ENCODE peak calls at places on chromosomes 2 and 18, in nine cellular contexts. Q is tibial artery, K is PC-9, U is left ventricle myocardium inferior, G is keratinocyte, V is AG10803, F is spleen, B is mammary epithelial cell, C is IMR-90. P is an unnamed sample.

GRCh38 chr2:216548901-216549321 is 50.3 kb downstream of the RPL37A start:
- DNase-seq in Q (peak), K (no peak), U (peak), G (no peak), V (peak), F (no peak), B (no peak), C (no peak), P (no peak)

GRCh38 chr2:85308951-85309555 is 18.7 kb downstream of the TGOLN2 start:
- DNase-seq in Q (peak), K (no peak), U (peak), G (no peak), V (peak), F (peak), B (no peak), C (peak), P (no peak)

GRCh38 chr2:112831956-112832567 is 4.5 kb downstream of the IL1B start:
- DNase-seq in Q (no peak), K (no peak), U (no peak), G (no peak), V (no peak), F (no peak), B (no peak), C (no peak), P (no peak)

GRCh38 chr2:169768262-169768995 is 30.2 kb upstream of the SSB start:
- DNase-seq in Q (no peak), K (no peak), U (peak), G (no peak), V (no peak), F (peak), B (no peak), C (no peak), P (peak)

GRCh38 chr2:74046441-74046840 is 61.7 kb downstream of the TET3 start:
- DNase-seq in Q (no peak), K (no peak), U (no peak), G (no peak), V (no peak), F (no peak), B (no peak), C (no peak), P (no peak)

GRCh38 chr2:11681722-11682589 is 12.0 kb upstream of the NTSR2 start:
- DNase-seq in Q (no peak), K (no peak), U (no peak), G (no peak), V (no peak), F (peak), B (no peak), C (no peak), P (peak)

GRCh38 chr2:121828281-121828731 is 72.9 kb downstream of the TSN start:
- DNase-seq in Q (no peak), K (no peak), U (no peak), G (no peak), V (peak), F (no peak), B (peak), C (no peak), P (peak)

GRCh38 chr2:232479341-232480200 is 8.1 kb downstream of the ECEL1 start:
- DNase-seq in Q (no peak), K (no peak), U (peak), G (no peak), V (no peak), F (peak), B (no peak), C (no peak), P (no peak)

GRCh38 chr2:158024288-158024898 is 77.3 kb upstream of the UPP2 start:
- DNase-seq in Q (no peak), K (no peak), U (peak), G (no peak), V (peak), F (no peak), B (peak), C (peak), P (peak)

GRCh38 chr2:98180456-98180855 is 93.5 kb downstream of the VWA3B start:
- DNase-seq in Q (no peak), K (peak), U (no peak), G (peak), V (no peak), F (no peak), B (peak), C (no peak), P (peak)

GRCh38 chr2:25294573-25295462 is 46.9 kb downstream of the DNMT3A start:
- DNase-seq in Q (peak), K (peak), U (peak), G (no peak), V (peak), F (peak), B (peak), C (peak), P (peak)

GRCh38 chr18:78675231-78675630 is 304.4 kb upstream of the SALL3 start:
- DNase-seq in Q (no peak), K (no peak), U (no peak), G (no peak), V (no peak), F (peak), B (no peak), C (no peak), P (no peak)

GRCh38 chr2:156192468-156192867 is 140.1 kb downstream of the NR4A2 start:
- DNase-seq in Q (no peak), K (no peak), U (no peak), G (no peak), V (no peak), F (no peak), B (no peak), C (no peak), P (no peak)

GRCh38 chr2:98376996-98377395 is 30.7 kb downstream of the CNGA3 start:
- DNase-seq in Q (no peak), K (no peak), U (no peak), G (no peak), V (no peak), F (no peak), B (no peak), C (no peak), P (no peak)

GRCh38 chr2:200593905-200594304 is 8.1 kb downstream of the AOX1 start:
- DNase-seq in Q (no peak), K (no peak), U (no peak), G (no peak), V (no peak), F (no peak), B (no peak), C (no peak), P (no peak)

GRCh38 chr2:191875859-191876258 is 29.0 kb upstream of the CAVIN2 start:
- DNase-seq in Q (no peak), K (no peak), U (no peak), G (no peak), V (no peak), F (no peak), B (no peak), C (no peak), P (no peak)

GRCh38 chr18:31156831-31157763 is 5.6 kb downstream of the DSC1 start:
- DNase-seq in Q (no peak), K (peak), U (no peak), G (no peak), V (no peak), F (no peak), B (peak), C (no peak), P (peak)

GRCh38 chr18:56139372-56139771 is 499.0 kb downstream of the TXNL1 start:
- DNase-seq in Q (no peak), K (no peak), U (no peak), G (no peak), V (no peak), F (no peak), B (no peak), C (no peak), P (no peak)

GRCh38 chr2:11532434-11533055 is 1.3 kb upstream of the GREB1 start:
- DNase-seq in Q (no peak), K (peak), U (no peak), G (peak), V (peak), F (no peak), B (peak), C (peak), P (peak)

GRCh38 chr2:227154976-227155375 is 9.0 kb downstream of the COL4A4 start:
- DNase-seq in Q (no peak), K (no peak), U (peak), G (no peak), V (peak), F (no peak), B (no peak), C (peak), P (peak)

DNA sequence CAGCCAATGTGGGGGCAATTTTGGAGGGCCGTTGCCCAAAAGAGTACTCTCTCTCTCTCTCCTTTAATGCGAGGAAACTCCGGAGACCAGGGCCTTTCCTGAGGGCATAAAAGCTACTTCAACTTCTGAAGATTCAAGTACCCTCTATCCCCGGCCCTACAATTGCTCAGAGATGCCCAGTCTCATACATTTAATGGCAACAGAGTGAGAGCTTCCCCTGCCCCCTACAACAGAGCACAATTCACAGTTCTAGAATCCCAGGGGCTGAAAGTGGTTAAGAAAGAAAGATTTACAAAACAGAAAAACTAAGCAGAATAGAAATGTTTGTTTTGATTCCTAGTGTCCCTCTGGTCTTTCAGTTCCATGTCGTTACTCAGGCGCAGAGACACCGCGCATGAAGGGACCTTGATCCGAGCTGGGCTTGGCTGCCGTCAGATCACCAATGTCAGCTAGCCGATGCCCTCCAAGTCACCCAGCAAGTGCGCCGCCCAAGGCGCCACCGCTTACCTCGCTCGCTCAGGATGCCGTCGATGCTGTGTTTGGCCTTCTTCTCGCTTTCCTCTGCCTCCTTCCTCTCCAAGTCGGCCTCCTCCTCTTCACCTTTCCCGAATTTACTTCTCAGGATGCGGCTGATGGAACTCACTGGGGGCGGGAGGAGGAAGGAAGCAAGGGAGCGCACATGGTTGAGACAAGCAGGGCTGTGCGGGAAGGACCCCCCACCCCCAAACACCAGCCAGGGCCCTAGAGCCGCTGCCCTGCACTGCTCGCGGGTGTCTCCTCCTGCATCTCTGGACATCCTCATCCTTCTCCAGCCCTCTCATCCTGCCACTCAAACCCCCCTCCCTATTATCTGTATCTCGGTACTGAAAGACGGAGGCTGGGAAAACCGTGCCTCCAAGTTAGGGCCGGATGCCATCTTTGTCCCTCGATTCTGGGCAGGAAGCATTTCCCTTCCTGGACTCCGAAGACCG is 4.9 kb downstream of the PAX3 start:
- DNase-seq in Q (no peak), K (no peak), U (no peak), G (no peak), V (no peak), F (no peak), B (no peak), C (no peak), P (no peak)
- H3K4me3 ChIP-seq in Q (no peak), K (no peak), U (no peak), G (no peak), V (peak), F (no peak), B (no peak), C (no peak), P (no peak)

GRCh38 chr18:47602273-47602897 is 328.1 kb downstream of the SMAD2 start:
- DNase-seq in Q (no peak), K (no peak), U (no peak), G (no peak), V (no peak), F (no peak), B (no peak), C (no peak), P (no peak)

GRCh38 chr18:47601608-47602272 is 328.7 kb downstream of the SMAD2 start:
- DNase-seq in Q (no peak), K (no peak), U (no peak), G (no peak), V (no peak), F (no peak), B (no peak), C (no peak), P (no peak)

GRCh38 chr18:47605093-47605492 is 325.4 kb downstream of the SMAD2 start:
- DNase-seq in Q (no peak), K (no peak), U (no peak), G (no peak), V (no peak), F (no peak), B (no peak), C (no peak), P (no peak)

GRCh38 chr18:47603158-47603557 is 327.3 kb downstream of the SMAD2 start:
- DNase-seq in Q (no peak), K (no peak), U (no peak), G (no peak), V (no peak), F (no peak), B (no peak), C (no peak), P (no peak)

DNA sequence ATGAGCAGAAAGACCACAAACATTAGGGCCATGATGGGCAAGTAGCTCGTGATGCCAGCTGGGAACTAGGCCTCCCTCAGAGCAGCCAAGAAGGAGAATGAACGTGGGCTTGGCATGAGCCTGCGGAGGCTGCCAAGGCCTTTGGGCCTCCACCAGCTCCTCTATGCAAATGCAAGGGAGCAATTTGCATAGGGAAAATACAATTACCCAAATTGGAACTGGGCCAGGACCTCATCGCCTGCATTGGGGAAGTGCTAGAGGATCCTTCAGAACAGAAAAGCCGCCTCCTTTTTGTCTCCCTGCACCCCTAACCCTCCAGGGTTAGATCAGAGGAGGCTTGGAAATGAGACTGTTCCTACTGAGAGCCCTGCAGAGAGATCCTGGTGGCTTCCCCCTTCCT is 326.4 kb downstream of the SMAD2 start:
- DNase-seq in Q (no peak), K (no peak), U (no peak), G (no peak), V (no peak), F (no peak), B (no peak), C (no peak), P (no peak)
- TF ChIP-seq CTCF in Q (no peak), K (no peak), U (no peak), G (no peak), V (no peak), F (no peak), B (no peak), C (no peak), P (no peak)

GRCh38 chr18:23583071-23583865 is 3.0 kb downstream of the NPC1 start:
- DNase-seq in Q (no peak), K (no peak), U (no peak), G (no peak), V (no peak), F (no peak), B (no peak), C (no peak), P (no peak)
- H3K4me3 ChIP-seq in Q (no peak), K (no peak), U (no peak), G (no peak), V (no peak), F (no peak), B (peak), C (no peak), P (no peak)

GRCh38 chr18:80245781-80246655 is 1.3 kb downstream of the PARD6G start:
- DNase-seq in Q (no peak), K (no peak), U (no peak), G (no peak), V (no peak), F (no peak), B (peak), C (no peak), P (peak)

GRCh38 chr18:80246656-80247402 is 485 bp downstream of the PARD6G start:
- DNase-seq in Q (no peak), K (no peak), U (no peak), G (no peak), V (peak), F (no peak), B (peak), C (no peak), P (peak)

GRCh38 chr18:80249217-80250093 is 2.1 kb upstream of the PARD6G start:
- DNase-seq in Q (no peak), K (no peak), U (no peak), G (peak), V (peak), F (no peak), B (peak), C (peak), P (peak)

GRCh38 chr18:80244956-80245730 is 2.2 kb downstream of the PARD6G start:
- DNase-seq in Q (no peak), K (no peak), U (no peak), G (no peak), V (no peak), F (no peak), B (no peak), C (no peak), P (no peak)

DNA sequence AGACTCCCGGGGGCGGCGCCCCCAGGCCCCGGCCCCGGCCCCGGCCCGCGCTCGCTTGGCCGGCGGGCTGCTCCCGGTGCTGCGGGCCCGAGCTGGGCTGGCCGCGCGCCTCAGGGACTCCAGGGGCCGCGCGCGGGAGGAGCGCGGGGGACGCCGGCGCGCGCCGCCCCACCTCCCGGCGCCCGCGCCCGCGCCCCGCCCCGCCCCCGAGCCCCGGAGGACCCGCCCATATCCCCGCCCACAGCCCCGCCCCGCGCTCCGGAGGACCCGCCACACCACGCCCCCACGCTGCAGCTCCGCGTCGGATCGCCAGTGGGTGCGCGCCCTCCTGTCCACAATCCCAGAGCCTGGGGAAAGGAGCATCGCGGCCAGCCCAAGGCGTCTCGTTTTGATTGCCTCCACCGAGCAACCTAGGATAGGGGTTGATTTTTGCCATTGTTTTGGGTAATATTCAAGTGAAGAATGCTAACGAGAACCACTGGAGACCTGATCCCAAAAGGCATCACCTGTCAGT is at the start of gene PARD6G:
- DNase-seq in Q (peak), K (no peak), U (peak), G (no peak), V (peak), F (peak), B (peak), C (peak), P (peak)
- TF ChIP-seq CTCF in Q (no peak), K (no peak), U (peak), G (no peak), V (peak), F (no peak), B (no peak), C (peak), P (peak)